ENCODE peak calls at places on chromosomes 12 and 14, in six cellular contexts. X, U, O, W, S and B are unnamed samples.

GRCh38 chr12:97301576-97301975 is 161.0 kb upstream of the RMST start:
- DNase-seq in X (no peak), U (no peak), O (no peak), W (no peak), S (no peak), B (no peak)

GRCh38 chr14:84969501-84969900 is 560.4 kb upstream of the FLRT2 start:
- DNase-seq in X (no peak), U (no peak), O (no peak), W (no peak), S (no peak), B (no peak)

GRCh38 chr12:55673638-55674037 is 34.1 kb downstream of the ITGA7 start:
- DNase-seq in X (no peak), U (no peak), O (no peak), W (no peak), S (no peak), B (peak)

GRCh38 chr12:69509308-69509736 is 39.1 kb downstream of the FRS2 start:
- DNase-seq in X (no peak), U (no peak), O (no peak), W (no peak), S (no peak), B (no peak)

GRCh38 chr14:98945611-98946570 is 326.1 kb downstream of the BCL11B start:
- DNase-seq in X (no peak), U (no peak), O (no peak), W (no peak), S (no peak), B (no peak)

GRCh38 chr14:105309371-105309770 is 5.2 kb upstream of the PACS2 start:
- DNase-seq in X (no peak), U (no peak), O (no peak), W (no peak), S (no peak), B (no peak)

GRCh38 chr12:88172844-88173407 is 30.8 kb downstream of the TMTC3 start:
- DNase-seq in X (no peak), U (no peak), O (no peak), W (peak), S (no peak), B (no peak)

GRCh38 chr12:131796754-131797587 is 31.2 kb upstream of the MMP17 start:
- DNase-seq in X (no peak), U (no peak), O (no peak), W (no peak), S (no peak), B (no peak)

GRCh38 chr14:51554339-51554920 is 97.3 kb upstream of the FRMD6 start:
- DNase-seq in X (no peak), U (no peak), O (no peak), W (peak), S (peak), B (no peak)

GRCh38 chr14:48726080-48726642 is 860.0 kb downstream of the RPS29 start:
- DNase-seq in X (no peak), U (no peak), O (no peak), W (no peak), S (no peak), B (no peak)

GRCh38 chr12:570949-571794 is 92.1 kb downstream of the NINJ2 start:
- DNase-seq in X (no peak), U (no peak), O (no peak), W (no peak), S (peak), B (no peak)

GRCh38 chr14:67571275-67571990 is 28.6 kb downstream of the PIGH start:
- DNase-seq in X (peak), U (peak), O (peak), W (no peak), S (peak), B (peak)

GRCh38 chr12:120538281-120539156 is 4.4 kb downstream of the RNF10 start:
- DNase-seq in X (no peak), U (no peak), O (no peak), W (no peak), S (peak), B (no peak)

GRCh38 chr14:104388631-104389325 is 190.8 kb upstream of the C14orf180 start:
- DNase-seq in X (no peak), U (peak), O (peak), W (no peak), S (no peak), B (no peak)

GRCh38 chr12:56332512-56333196 is 1.1 kb downstream of the PAN2 start:
- DNase-seq in X (no peak), U (no peak), O (no peak), W (no peak), S (no peak), B (no peak)

GRCh38 chr14:74965770-74966153 is 10.4 kb upstream of the PGF start:
- DNase-seq in X (no peak), U (no peak), O (no peak), W (no peak), S (no peak), B (no peak)

GRCh38 chr14:50836515-50836914 is 5.6 kb upstream of the NIN start:
- DNase-seq in X (no peak), U (no peak), O (no peak), W (no peak), S (no peak), B (no peak)

GRCh38 chr14:95330591-95331370 is 11.1 kb upstream of the CLMN start:
- DNase-seq in X (no peak), U (no peak), O (no peak), W (no peak), S (no peak), B (no peak)

GRCh38 chr14:69715725-69716482 is 51.0 kb upstream of the SRSF5 start:
- DNase-seq in X (no peak), U (no peak), O (no peak), W (peak), S (no peak), B (no peak)

GRCh38 chr12:94285954-94286579 is 137.7 kb downstream of the PLXNC1 start:
- DNase-seq in X (no peak), U (no peak), O (no peak), W (no peak), S (no peak), B (no peak)

GRCh38 chr12:39777465-39777864 is 157.9 kb upstream of the ABCD2 start:
- DNase-seq in X (no peak), U (no peak), O (no peak), W (no peak), S (no peak), B (no peak)

DNA sequence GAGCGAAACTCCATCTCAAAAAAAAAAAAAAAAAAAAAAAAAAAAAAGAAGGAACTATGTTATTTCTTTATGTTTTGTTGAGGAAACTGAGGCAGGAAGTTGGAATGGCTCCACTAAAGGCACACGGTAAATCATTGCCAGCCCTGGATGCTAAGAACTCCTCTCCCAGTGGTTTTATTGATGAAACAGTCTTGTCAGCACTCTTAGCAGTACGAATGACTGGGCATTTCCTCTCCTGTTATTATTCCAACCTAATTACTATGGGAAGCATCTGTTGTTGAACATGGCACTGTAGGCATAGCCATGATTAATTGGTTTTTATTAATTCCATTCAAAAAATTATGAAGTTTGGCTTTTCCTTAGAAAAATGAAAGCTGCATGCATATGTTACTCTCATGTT is 1387.2 kb upstream of the TMEM132C start:
- DNase-seq in X (no peak), U (no peak), O (no peak), W (no peak), S (no peak), B (no peak)
- TF ChIP-seq CTCF in X (no peak), U (no peak), O (no peak), W (no peak), S (no peak), B (no peak)

GRCh38 chr12:14961466-14962155 is at the start of gene ARHGDIB:
- DNase-seq in X (peak), U (no peak), O (peak), W (no peak), S (no peak), B (peak)

GRCh38 chr12:14959463-14959862 is 1.9 kb downstream of the ARHGDIB start:
- DNase-seq in X (no peak), U (no peak), O (no peak), W (no peak), S (no peak), B (no peak)

GRCh38 chr12:14959916-14960315 is 1.5 kb downstream of the ARHGDIB start:
- DNase-seq in X (no peak), U (no peak), O (no peak), W (no peak), S (no peak), B (no peak)

GRCh38 chr12:14962180-14962579 is 779 bp upstream of the ARHGDIB start:
- DNase-seq in X (no peak), U (no peak), O (no peak), W (no peak), S (no peak), B (no peak)

GRCh38 chr12:14960548-14961465 is 594 bp downstream of the ARHGDIB start:
- DNase-seq in X (peak), U (no peak), O (peak), W (no peak), S (no peak), B (no peak)
- TF ChIP-seq CTCF in X (no peak), U (no peak), O (no peak), W (no peak), S (no peak), B (no peak)

GRCh38 chr14:93034671-93034994 is 81.1 kb downstream of the ITPK1 start:
- DNase-seq in X (no peak), U (no peak), O (no peak), W (no peak), S (no peak), B (no peak)

GRCh38 chr14:93033039-93033982 is 82.4 kb downstream of the ITPK1 start:
- DNase-seq in X (peak), U (no peak), O (no peak), W (no peak), S (no peak), B (no peak)

GRCh38 chr14:93032301-93032929 is 83.3 kb downstream of the ITPK1 start:
- DNase-seq in X (no peak), U (no peak), O (no peak), W (no peak), S (peak), B (no peak)

GRCh38 chr14:93035585-93035916 is 80.2 kb downstream of the ITPK1 start:
- DNase-seq in X (no peak), U (no peak), O (no peak), W (no peak), S (no peak), B (no peak)

DNA sequence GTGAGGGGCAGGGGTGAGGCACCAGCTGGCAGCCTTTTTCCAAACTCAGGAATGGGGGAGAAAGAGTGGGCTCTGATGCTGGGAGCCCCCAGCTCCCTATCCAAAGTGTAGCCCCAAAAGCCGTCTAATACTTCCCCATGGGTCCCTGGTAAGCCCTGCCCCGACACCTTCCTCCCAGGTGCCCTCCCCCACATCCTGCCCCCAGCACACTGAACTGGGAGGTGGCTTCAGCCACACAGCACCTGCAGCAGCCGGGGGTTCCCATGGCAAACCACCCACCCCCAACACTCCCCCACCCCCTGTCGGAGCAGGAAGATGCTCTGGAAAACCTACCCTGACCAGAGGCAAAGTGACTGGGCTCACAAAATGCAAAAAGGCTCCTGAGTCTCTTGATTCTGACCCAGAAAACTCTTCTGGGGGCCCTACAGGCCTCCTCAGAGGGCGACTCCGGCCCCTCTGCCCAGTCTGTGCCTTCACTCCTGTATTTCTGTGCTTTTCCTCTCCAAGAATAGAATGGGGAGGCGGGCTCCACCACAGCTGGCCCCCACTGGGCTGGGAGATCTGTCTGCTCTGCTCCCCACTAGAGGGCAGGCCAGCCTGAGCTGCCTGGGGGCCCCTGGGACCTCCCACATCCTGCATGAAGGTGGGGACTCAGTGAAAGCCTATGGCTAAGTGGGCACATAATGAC is 81.6 kb downstream of the ITPK1 start:
- DNase-seq in X (peak), U (no peak), O (peak), W (no peak), S (no peak), B (peak)
- TF ChIP-seq CTCF in X (peak), U (peak), O (peak), W (peak), S (peak), B (peak)

GRCh38 chr14:52650774-52651173 is 44.6 kb downstream of the ERO1A start:
- DNase-seq in X (no peak), U (no peak), O (no peak), W (no peak), S (peak), B (no peak)
- TF ChIP-seq CTCF in X (no peak), U (no peak), O (no peak), W (no peak), S (peak), B (no peak)

DNA sequence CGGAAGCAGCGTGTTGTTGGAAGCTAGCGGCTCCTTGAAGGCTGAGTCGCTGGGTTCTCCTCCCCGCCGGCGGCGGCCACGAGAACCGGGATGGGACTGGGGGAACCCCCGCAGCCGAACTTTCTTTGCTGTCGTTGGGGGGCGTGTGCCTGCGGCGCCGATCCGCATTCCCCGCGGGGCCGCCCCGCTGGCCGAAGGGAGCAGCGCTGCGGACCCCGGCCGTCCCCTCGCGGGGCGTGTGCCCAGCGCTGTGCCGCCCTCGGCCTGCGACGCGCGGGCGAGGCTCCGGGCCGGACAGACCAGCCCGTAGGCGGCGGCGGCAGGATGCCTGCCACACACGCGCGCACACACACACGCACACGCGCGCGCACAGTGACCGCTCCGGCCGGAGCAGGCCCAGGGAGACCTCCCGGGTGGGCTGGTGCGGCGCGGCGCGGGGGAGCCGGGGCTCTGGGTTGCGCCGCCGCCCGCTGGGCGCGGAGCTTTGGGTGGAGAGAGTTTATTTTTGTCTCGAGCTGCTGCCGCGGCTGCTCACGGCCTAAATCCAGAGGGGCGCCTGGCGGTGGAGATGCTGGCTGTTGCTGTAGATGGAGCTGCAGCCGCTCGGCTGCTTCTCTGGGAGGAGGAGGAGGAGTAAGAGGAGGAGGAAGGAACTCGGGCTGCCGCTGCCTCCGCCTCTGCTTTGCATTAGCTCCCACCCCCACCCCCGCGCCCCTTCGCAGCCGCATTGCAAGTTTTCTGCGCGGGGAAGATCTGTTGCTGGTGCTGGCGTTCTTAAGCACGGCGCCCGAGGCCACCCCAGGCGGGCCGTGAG is at the start of gene SAMD4A:
- DNase-seq in X (peak), U (peak), O (peak), W (no peak), S (peak), B (peak)
- TF ChIP-seq CTCF in X (peak), U (peak), O (no peak), W (peak), S (peak), B (peak)

GRCh38 chr12:117051380-117051779 is 47.8 kb downstream of the TESC start:
- DNase-seq in X (no peak), U (no peak), O (no peak), W (no peak), S (no peak), B (no peak)

GRCh38 chr12:117048585-117048904 is 50.7 kb downstream of the TESC start:
- DNase-seq in X (no peak), U (no peak), O (no peak), W (no peak), S (no peak), B (no peak)

GRCh38 chr12:117049295-117049694 is 49.9 kb downstream of the TESC start:
- DNase-seq in X (no peak), U (no peak), O (no peak), W (no peak), S (no peak), B (no peak)

GRCh38 chr12:117047810-117048584 is 51.2 kb downstream of the TESC start:
- DNase-seq in X (no peak), U (no peak), O (no peak), W (peak), S (peak), B (no peak)

DNA sequence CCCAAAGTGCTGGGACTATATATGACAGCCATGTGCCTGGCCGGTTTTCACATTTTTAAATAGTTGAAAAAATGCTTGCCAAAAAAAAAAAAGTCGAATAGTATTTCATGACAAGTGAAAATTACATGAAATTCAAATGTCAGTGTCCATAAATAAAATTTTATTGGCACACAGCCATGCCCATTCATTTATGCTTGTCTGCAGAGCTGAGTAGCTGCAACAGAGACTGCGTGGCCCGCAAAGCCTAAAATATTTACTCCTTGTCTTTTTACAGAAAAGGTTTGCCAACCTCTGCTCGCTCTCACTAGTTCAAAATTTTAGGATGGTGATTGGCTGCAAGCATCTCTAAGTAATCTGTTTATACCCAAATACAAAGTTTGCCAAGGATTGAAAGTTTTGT is 49.2 kb downstream of the TESC start:
- DNase-seq in X (no peak), U (no peak), O (no peak), W (no peak), S (no peak), B (no peak)
- TF ChIP-seq CTCF in X (no peak), U (no peak), O (no peak), W (no peak), S (no peak), B (no peak)

DNA sequence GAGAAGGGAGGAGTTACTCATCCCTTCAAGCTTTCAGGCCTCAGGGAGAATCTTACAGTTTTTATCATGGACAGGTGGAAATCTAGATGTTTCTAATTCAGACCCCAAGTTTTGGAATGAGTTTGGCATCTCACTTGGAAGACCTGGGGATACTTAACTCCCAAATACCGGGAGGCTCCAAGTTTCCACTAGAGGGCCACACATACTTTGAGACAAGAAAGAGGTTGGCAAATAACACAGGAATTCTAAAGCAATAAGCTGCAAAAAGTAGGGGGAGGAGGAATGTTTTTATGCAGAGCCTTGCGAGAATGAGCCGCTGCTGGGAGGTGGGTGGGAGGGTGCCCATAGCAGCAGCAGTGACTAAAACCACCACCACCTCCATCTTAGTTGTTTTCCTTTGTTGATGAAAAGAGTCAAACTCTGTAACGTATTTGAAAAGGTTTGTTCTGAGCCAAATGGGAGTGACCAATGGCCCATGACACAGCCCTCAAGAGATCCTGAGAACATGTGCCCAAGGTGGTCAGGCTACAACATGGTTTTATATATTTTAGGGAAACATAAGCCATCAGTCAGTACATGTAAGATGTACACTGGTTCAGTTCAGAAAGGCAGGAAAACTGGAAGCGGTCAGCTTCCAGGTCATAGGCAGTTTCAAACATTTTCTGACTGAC is 34.2 kb upstream of the RNASE1 start:
- DNase-seq in X (no peak), U (no peak), O (no peak), W (no peak), S (peak), B (no peak)
- TF ChIP-seq CTCF in X (no peak), U (peak), O (no peak), W (peak), S (peak), B (no peak)